ENCODE peak calls at places on chromosomes 12 and 14, in five cellular contexts. One of them, this sample, is unnamed.

GRCh38 chr12:83408168-83408567 is 721.5 kb downstream of the TMTC2 start:
- DNase-seq in HCT116: no peak
- DNase-seq in H1: no peak
- DNase-seq in endothelial cell of umbilical vein: no peak
- DNase-seq in K562: no peak
- DNase-seq in this sample: no peak

GRCh38 chr12:19937161-19937560 is 431.2 kb upstream of the PDE3A start:
- DNase-seq in K562: no peak
- DNase-seq in endothelial cell of umbilical vein: no peak
- DNase-seq in HCT116: no peak
- DNase-seq in H1: no peak
- DNase-seq in this sample: no peak

GRCh38 chr12:124565071-124565491 is 2.3 kb downstream of the NCOR2 start:
- DNase-seq in H1: no peak
- DNase-seq in K562: no peak
- DNase-seq in HCT116: no peak
- DNase-seq in endothelial cell of umbilical vein: no peak
- DNase-seq in this sample: no peak

GRCh38 chr14:32400480-32400879 is 71.4 kb downstream of the AKAP6 start:
- DNase-seq in H1: no peak
- DNase-seq in endothelial cell of umbilical vein: no peak
- DNase-seq in K562: no peak
- DNase-seq in HCT116: no peak
- DNase-seq in this sample: no peak

GRCh38 chr12:55982319-55982936 is 8.6 kb downstream of the RAB5B start:
- DNase-seq in K562: no peak
- DNase-seq in H1: no peak
- DNase-seq in endothelial cell of umbilical vein: no peak
- DNase-seq in HCT116: no peak
- DNase-seq in this sample: no peak

GRCh38 chr14:24701031-24701430 is 67.0 kb upstream of the GZMB start:
- DNase-seq in endothelial cell of umbilical vein: no peak
- DNase-seq in K562: no peak
- DNase-seq in HCT116: no peak
- DNase-seq in H1: no peak
- DNase-seq in this sample: peak; percentile 21

GRCh38 chr12:90045559-90045958 is 336.9 kb upstream of the ATP2B1 start:
- DNase-seq in endothelial cell of umbilical vein: no peak
- DNase-seq in H1: no peak
- DNase-seq in K562: no peak
- DNase-seq in HCT116: no peak
- DNase-seq in this sample: no peak

GRCh38 chr12:54126696-54127537 is 61.9 kb downstream of the SMUG1 start:
- DNase-seq in HCT116: no peak
- DNase-seq in K562: no peak
- DNase-seq in endothelial cell of umbilical vein: no peak
- DNase-seq in H1: no peak
- DNase-seq in this sample: peak; percentile 77

GRCh38 chr14:34258318-34258717 is 203.7 kb downstream of the SPTSSA start:
- DNase-seq in HCT116: no peak
- DNase-seq in H1: no peak
- DNase-seq in K562: no peak
- DNase-seq in endothelial cell of umbilical vein: no peak
- DNase-seq in this sample: no peak

GRCh38 chr14:73696466-73697390 is 17.5 kb downstream of the PNMA1 start:
- DNase-seq in H1: no peak
- DNase-seq in K562: peak; percentile 14
- DNase-seq in HCT116: peak; percentile 13
- DNase-seq in endothelial cell of umbilical vein: peak; percentile 14
- DNase-seq in this sample: no peak

GRCh38 chr14:75442642-75443041 is 14.8 kb downstream of the JDP2 start:
- DNase-seq in H1: no peak
- DNase-seq in endothelial cell of umbilical vein: no peak
- DNase-seq in K562: peak; percentile 80
- DNase-seq in HCT116: no peak
- DNase-seq in this sample: no peak

GRCh38 chr14:75443203-75443969 is 15.6 kb downstream of the JDP2 start:
- DNase-seq in HCT116: no peak
- DNase-seq in K562: no peak
- DNase-seq in H1: no peak
- DNase-seq in endothelial cell of umbilical vein: no peak
- DNase-seq in this sample: no peak

GRCh38 chr14:75446447-75446846 is 18.6 kb downstream of the JDP2 start:
- DNase-seq in HCT116: no peak
- DNase-seq in K562: no peak
- DNase-seq in H1: no peak
- DNase-seq in endothelial cell of umbilical vein: no peak
- DNase-seq in this sample: no peak

GRCh38 chr14:75448209-75448608 is 20.4 kb downstream of the JDP2 start:
- DNase-seq in K562: no peak
- DNase-seq in endothelial cell of umbilical vein: no peak
- DNase-seq in H1: no peak
- DNase-seq in HCT116: no peak
- DNase-seq in this sample: no peak

DNA sequence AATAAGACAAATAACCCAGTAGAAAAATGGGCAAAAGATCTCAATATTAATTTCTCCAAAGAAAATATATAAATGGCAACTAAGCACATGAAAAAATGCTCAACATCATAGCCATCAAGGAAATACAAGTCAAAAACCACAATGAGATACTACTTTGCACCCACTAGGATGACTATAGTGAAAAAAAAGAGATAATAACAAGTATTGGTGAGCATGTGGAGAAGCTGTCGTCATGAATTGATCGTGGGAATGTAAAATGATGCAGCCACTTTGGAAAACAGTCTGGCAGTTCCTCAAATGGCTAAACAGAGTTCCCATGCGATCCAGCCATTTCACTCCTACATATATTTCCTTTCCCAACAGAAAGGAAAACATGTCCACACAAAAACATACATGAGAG is 18.1 kb downstream of the JDP2 start:
- DNase-seq in H1: no peak
- DNase-seq in K562: no peak
- DNase-seq in endothelial cell of umbilical vein: no peak
- DNase-seq in HCT116: no peak
- DNase-seq in this sample: no peak
- H3K4me2 ChIP-seq in H1: no peak overlapping the region
- H3K4me2 ChIP-seq in K562: no peak overlapping the region
- H3K4me2 ChIP-seq in endothelial cell of umbilical vein: no peak overlapping the region
- H3K4me2 ChIP-seq in HCT116: no peak overlapping the region
- H3K4me2 ChIP-seq in this sample: no peak overlapping the region

GRCh38 chr14:103646189-103646588 is 17.2 kb downstream of the KLC1 start:
- DNase-seq in K562: no peak
- DNase-seq in endothelial cell of umbilical vein: no peak
- DNase-seq in H1: no peak
- DNase-seq in HCT116: no peak
- DNase-seq in this sample: no peak

GRCh38 chr14:103651585-103651984 is 22.6 kb downstream of the KLC1 start:
- DNase-seq in K562: no peak
- DNase-seq in HCT116: no peak
- DNase-seq in endothelial cell of umbilical vein: no peak
- DNase-seq in H1: no peak
- DNase-seq in this sample: no peak

GRCh38 chr14:103652806-103653205 is 23.8 kb downstream of the KLC1 start:
- DNase-seq in K562: no peak
- DNase-seq in HCT116: no peak
- DNase-seq in H1: no peak
- DNase-seq in endothelial cell of umbilical vein: no peak
- DNase-seq in this sample: no peak

GRCh38 chr14:103650213-103650612 is 21.2 kb downstream of the KLC1 start:
- DNase-seq in endothelial cell of umbilical vein: no peak
- DNase-seq in HCT116: no peak
- DNase-seq in K562: no peak
- DNase-seq in H1: no peak
- DNase-seq in this sample: no peak

DNA sequence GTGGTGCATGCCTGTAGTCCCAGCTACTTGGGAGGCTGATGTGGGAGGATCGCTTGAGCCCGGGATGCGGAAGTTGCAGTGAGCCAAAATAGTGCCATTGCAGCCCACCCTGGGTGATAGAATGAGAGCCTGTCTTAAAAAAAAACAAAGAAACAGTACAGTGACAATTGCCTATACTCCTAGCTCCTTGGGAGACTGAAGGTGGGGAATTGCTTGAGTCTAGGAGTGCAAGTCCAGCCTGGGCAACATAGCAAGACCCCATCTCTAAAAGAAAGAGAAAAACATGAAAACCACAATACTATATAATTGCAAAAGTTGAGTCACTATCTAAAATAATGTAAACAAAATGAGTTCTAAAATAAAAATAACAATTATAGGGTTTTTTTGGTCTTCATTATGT is 20.0 kb downstream of the KLC1 start:
- DNase-seq in endothelial cell of umbilical vein: no peak
- DNase-seq in H1: no peak
- DNase-seq in K562: no peak
- DNase-seq in HCT116: no peak
- DNase-seq in this sample: no peak
- H3K4me1 ChIP-seq in endothelial cell of umbilical vein: no peaks in the 10 kb centered on the region
- H3K4me1 ChIP-seq in H1: no peaks in the 10 kb centered on the region
- H3K4me1 ChIP-seq in K562: no peaks in the 10 kb centered on the region
- H3K4me1 ChIP-seq in HCT116: no peaks in the 10 kb centered on the region
- H3K4me1 ChIP-seq in this sample: no peaks in the 10 kb centered on the region

DNA sequence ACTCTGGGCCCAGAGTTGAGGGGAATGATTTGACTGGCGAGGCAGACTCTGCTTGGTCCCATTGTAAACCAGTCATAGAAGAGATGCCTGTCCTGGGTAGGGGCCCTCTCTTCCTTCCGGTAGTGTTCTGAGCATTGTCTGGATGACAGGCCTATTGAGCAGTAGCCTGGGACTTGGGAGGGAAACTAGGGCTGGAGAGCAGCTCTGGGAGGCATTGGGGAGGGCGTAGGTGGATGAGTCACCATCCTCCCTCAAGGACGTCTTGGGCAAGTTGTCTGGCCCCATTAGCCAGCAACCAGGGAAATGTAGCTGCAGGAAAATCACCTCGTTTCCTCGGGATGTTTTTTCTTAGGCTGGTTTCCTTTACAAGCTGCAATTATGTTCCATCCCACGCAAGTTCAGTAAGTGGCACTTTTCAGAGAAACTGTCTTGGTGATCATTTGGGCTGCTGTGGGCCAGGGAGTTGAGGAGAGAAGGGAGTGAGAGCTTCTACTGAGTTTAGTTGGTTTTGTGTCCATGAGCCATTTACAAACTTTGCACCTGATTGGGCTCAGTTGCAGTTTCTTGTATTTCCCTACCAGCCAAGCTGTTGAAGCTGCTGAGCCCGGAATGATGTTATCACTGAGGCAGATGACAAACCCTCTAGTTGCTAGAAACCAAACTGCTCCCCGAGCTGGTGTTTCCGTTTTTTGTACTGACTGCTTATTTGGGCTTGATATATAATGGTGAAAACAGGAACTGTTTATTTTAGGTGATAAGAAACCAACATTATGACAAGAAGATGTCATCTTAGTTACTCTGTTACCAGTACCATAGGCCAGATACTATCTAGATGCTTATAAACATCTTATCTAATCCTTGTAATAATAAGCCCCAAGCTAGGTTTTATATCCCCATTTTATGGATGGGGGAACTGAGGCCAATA is 147.6 kb downstream of the CHST11 start:
- DNase-seq in HCT116: peak; percentile 89
- DNase-seq in endothelial cell of umbilical vein: peak; percentile 98
- DNase-seq in H1: peak; percentile 43
- DNase-seq in K562: peak; percentile 90
- DNase-seq in this sample: peak; percentile 16
- TF ChIP-seq POLR2AphosphoS5 in HCT116: peak; percentile 49
- TF ChIP-seq POLR2AphosphoS5 in endothelial cell of umbilical vein: peak; percentile 58
- TF ChIP-seq POLR2AphosphoS5 in H1: no peak
- TF ChIP-seq POLR2AphosphoS5 in K562: no peak
- TF ChIP-seq POLR2AphosphoS5 in this sample: no peak

GRCh38 chr14:66403183-66403582 is 83.0 kb upstream of the CCDC196 start:
- DNase-seq in H1: no peak
- DNase-seq in K562: peak; percentile 0
- DNase-seq in HCT116: no peak
- DNase-seq in endothelial cell of umbilical vein: peak; percentile 27
- DNase-seq in this sample: peak; percentile 52
- H3K4me2 ChIP-seq in H1: no peak overlapping the region
- H3K4me2 ChIP-seq in K562: no peak overlapping the region
- H3K4me2 ChIP-seq in HCT116: no peak overlapping the region
- H3K4me2 ChIP-seq in endothelial cell of umbilical vein: peak overlapping the region; percentile 61
- H3K4me2 ChIP-seq in this sample: no peak overlapping the region

GRCh38 chr14:105076296-105076804 is 11.1 kb upstream of the GPR132 start:
- DNase-seq in K562: no peak
- DNase-seq in endothelial cell of umbilical vein: no peak
- DNase-seq in H1: no peak
- DNase-seq in HCT116: no peak
- DNase-seq in this sample: no peak
- H3K4me1 ChIP-seq in K562: peaks cover 7% of the 10 kb centered on the region
- H3K4me1 ChIP-seq in endothelial cell of umbilical vein: no peaks in the 10 kb centered on the region
- H3K4me1 ChIP-seq in H1: no peaks in the 10 kb centered on the region
- H3K4me1 ChIP-seq in HCT116: no peaks in the 10 kb centered on the region
- H3K4me1 ChIP-seq in this sample: peaks cover 4% of the 10 kb centered on the region

GRCh38 chr14:93007225-93007997 is 84.5 kb downstream of the CHGA start:
- DNase-seq in HCT116: no peak
- DNase-seq in K562: no peak
- DNase-seq in H1: no peak
- DNase-seq in endothelial cell of umbilical vein: no peak
- DNase-seq in this sample: no peak

GRCh38 chr14:93006484-93007128 is 83.7 kb downstream of the CHGA start:
- DNase-seq in HCT116: no peak
- DNase-seq in endothelial cell of umbilical vein: no peak
- DNase-seq in H1: no peak
- DNase-seq in K562: no peak
- DNase-seq in this sample: no peak

GRCh38 chr14:93009471-93010117 is 86.6 kb downstream of the CHGA start:
- DNase-seq in K562: no peak
- DNase-seq in H1: no peak
- DNase-seq in HCT116: no peak
- DNase-seq in endothelial cell of umbilical vein: no peak
- DNase-seq in this sample: no peak

GRCh38 chr14:93010118-93010475 is 87.1 kb downstream of the CHGA start:
- DNase-seq in H1: no peak
- DNase-seq in endothelial cell of umbilical vein: no peak
- DNase-seq in K562: no peak
- DNase-seq in HCT116: no peak
- DNase-seq in this sample: no peak

DNA sequence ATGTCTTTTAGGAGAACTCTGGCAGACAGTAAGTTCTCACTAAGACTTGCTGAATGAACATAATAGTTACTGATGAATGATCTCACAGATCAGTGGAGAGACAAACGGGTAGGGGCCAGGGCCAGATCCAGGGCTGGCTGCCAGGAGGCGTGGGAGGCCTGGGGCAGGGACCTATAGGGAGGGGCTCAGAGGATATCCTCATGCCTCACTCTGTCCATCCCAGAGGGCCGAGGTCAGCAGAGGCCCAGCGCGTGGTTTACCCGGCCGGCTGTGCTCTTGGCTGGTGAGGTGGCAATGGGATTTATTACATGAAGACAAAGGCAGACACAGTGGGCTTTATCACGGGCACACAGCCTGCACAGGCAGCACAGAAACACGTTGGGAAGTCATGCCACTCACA is 85.4 kb downstream of the CHGA start:
- DNase-seq in HCT116: no peak
- DNase-seq in endothelial cell of umbilical vein: peak; percentile 44
- DNase-seq in K562: no peak
- DNase-seq in H1: no peak
- DNase-seq in this sample: no peak
- TF ChIP-seq POLR2AphosphoS5 in HCT116: no peak
- TF ChIP-seq POLR2AphosphoS5 in endothelial cell of umbilical vein: no peak
- TF ChIP-seq POLR2AphosphoS5 in K562: no peak
- TF ChIP-seq POLR2AphosphoS5 in H1: no peak
- TF ChIP-seq POLR2AphosphoS5 in this sample: no peak

GRCh38 chr12:109461049-109461845 is 15.9 kb downstream of the KCTD10 start:
- DNase-seq in H1: no peak
- DNase-seq in endothelial cell of umbilical vein: peak; percentile 64
- DNase-seq in K562: peak; percentile 90
- DNase-seq in HCT116: no peak
- DNase-seq in this sample: no peak
- H3K4me2 ChIP-seq in H1: no peak overlapping the region
- H3K4me2 ChIP-seq in endothelial cell of umbilical vein: peak overlapping the region; percentile 66
- H3K4me2 ChIP-seq in K562: peak overlapping the region; percentile 56
- H3K4me2 ChIP-seq in HCT116: peak overlapping the region; percentile 70
- H3K4me2 ChIP-seq in this sample: peak overlapping the region; percentile 50